ENCODE peak calls at places on chromosomes 12 and 14, in eight cellular contexts. W is tibial nerve, E is suprapubic skin, G is ovary, I is stomach, Y is GM12878, O is K562, D is A549. H is an unnamed sample.

GRCh38 chr12:13206560-13206897 is 10.0 kb downstream of the EMP1 start:
- DNase-seq in W (no peak), E (no peak), G (no peak), I (no peak), Y (no peak), O (no peak), D (no peak), H (no peak)

GRCh38 chr14:91067186-91067585 is 6.7 kb upstream of the RPS6KA5 start:
- DNase-seq in W (no peak), E (no peak), G (no peak), I (no peak), Y (no peak), O (no peak), D (no peak), H (no peak)

GRCh38 chr12:109612975-109613502 is 39.4 kb downstream of the MVK start:
- DNase-seq in W (no peak), E (no peak), G (no peak), I (no peak), Y (no peak), O (peak), D (peak), H (no peak)

GRCh38 chr12:30706476-30706875 is 10.8 kb upstream of the IPO8 start:
- DNase-seq in W (no peak), E (no peak), G (no peak), I (no peak), Y (no peak), O (no peak), D (no peak), H (no peak)

GRCh38 chr12:104604070-104604994 is 147.6 kb downstream of the CHST11 start:
- DNase-seq in W (peak), E (peak), G (peak), I (peak), Y (peak), O (peak), D (peak), H (peak)

GRCh38 chr12:132578118-132578517 is 32.3 kb downstream of the LRCOL1 start:
- DNase-seq in W (no peak), E (no peak), G (no peak), I (no peak), Y (no peak), O (no peak), D (no peak), H (no peak)

GRCh38 chr14:102055181-102055901 is 31.5 kb downstream of the HSP90AA1 start:
- DNase-seq in W (no peak), E (no peak), G (no peak), I (no peak), Y (no peak), O (no peak), D (no peak), H (no peak)

GRCh38 chr14:103541944-103542544 is 13.0 kb downstream of the TRMT61A start:
- DNase-seq in W (no peak), E (no peak), G (peak), I (no peak), Y (no peak), O (no peak), D (no peak), H (no peak)

GRCh38 chr14:77184396-77185092 is 2.9 kb downstream of the TMEM63C start:
- DNase-seq in W (no peak), E (peak), G (no peak), I (no peak), Y (no peak), O (no peak), D (no peak), H (no peak)

GRCh38 chr14:104746951-104747481 is 5.9 kb upstream of the SIVA1 start:
- DNase-seq in W (no peak), E (no peak), G (no peak), I (peak), Y (no peak), O (no peak), D (no peak), H (no peak)

GRCh38 chr14:73463411-73463810 is 5.1 kb upstream of the NUMB start:
- DNase-seq in W (peak), E (no peak), G (no peak), I (peak), Y (no peak), O (peak), D (peak), H (no peak)

GRCh38 chr14:51302319-51303030 is 62.4 kb downstream of the TMX1 start:
- DNase-seq in W (no peak), E (no peak), G (peak), I (no peak), Y (no peak), O (no peak), D (no peak), H (no peak)

GRCh38 chr14:68637106-68638021 is 155.5 kb downstream of the ZFP36L1 start:
- DNase-seq in W (no peak), E (peak), G (no peak), I (no peak), Y (no peak), O (no peak), D (no peak), H (no peak)

GRCh38 chr14:54310151-54310851 is 86.5 kb upstream of the CDKN3 start:
- DNase-seq in W (no peak), E (no peak), G (no peak), I (no peak), Y (no peak), O (no peak), D (no peak), H (no peak)

GRCh38 chr12:24293549-24293948 is 344.1 kb upstream of the SOX5 start:
- DNase-seq in W (no peak), E (no peak), G (no peak), I (no peak), Y (no peak), O (no peak), D (no peak), H (no peak)

GRCh38 chr14:77377502-77377844 is 294 bp downstream of the SAMD15 start:
- DNase-seq in W (no peak), E (no peak), G (no peak), I (no peak), Y (no peak), O (no peak), D (no peak), H (no peak)

GRCh38 chr12:84912191-84913142 is at the start of gene SLC6A15:
- DNase-seq in W (no peak), E (peak), G (peak), I (no peak), Y (no peak), O (no peak), D (peak), H (peak)

GRCh38 chr14:32073537-32074189 is 3.4 kb upstream of the ARHGAP5 start:
- DNase-seq in W (peak), E (no peak), G (no peak), I (peak), Y (peak), O (peak), D (peak), H (peak)

GRCh38 chr12:105031061-105031807 is 45.1 kb downstream of the NOPCHAP1 start:
- DNase-seq in W (no peak), E (no peak), G (no peak), I (no peak), Y (peak), O (no peak), D (no peak), H (no peak)

GRCh38 chr14:91396959-91397815 is 20.4 kb downstream of the CCDC88C start:
- DNase-seq in W (no peak), E (no peak), G (no peak), I (peak), Y (no peak), O (peak), D (no peak), H (no peak)

GRCh38 chr12:130202201-130202600 is 39.9 kb downstream of the FZD10 start:
- DNase-seq in W (no peak), E (no peak), G (no peak), I (no peak), Y (no peak), O (no peak), D (no peak), H (no peak)

GRCh38 chr14:106507354-106507753 is 981.0 kb downstream of the TMEM121 start:
- DNase-seq in W (no peak), E (no peak), G (no peak), I (no peak), Y (no peak), O (no peak), D (no peak), H (no peak)

GRCh38 chr12:72612171-72612570 is 340.0 kb downstream of the TRHDE start:
- DNase-seq in W (no peak), E (no peak), G (no peak), I (no peak), Y (no peak), O (no peak), D (no peak), H (no peak)

GRCh38 chr12:69880566-69880965 is 55.5 kb downstream of the MYRFL start:
- DNase-seq in W (no peak), E (no peak), G (no peak), I (no peak), Y (no peak), O (no peak), D (peak), H (no peak)

GRCh38 chr14:76282581-76282980 is 93.4 kb upstream of the ESRRB start:
- DNase-seq in W (no peak), E (peak), G (no peak), I (no peak), Y (no peak), O (no peak), D (no peak), H (no peak)

GRCh38 chr14:77659822-77660221 is 43.4 kb upstream of the SPTLC2 start:
- DNase-seq in W (no peak), E (no peak), G (no peak), I (no peak), Y (no peak), O (no peak), D (no peak), H (no peak)

GRCh38 chr12:9163392-9163791 is 44.8 kb downstream of the PZP start:
- DNase-seq in W (no peak), E (no peak), G (no peak), I (no peak), Y (no peak), O (no peak), D (no peak), H (no peak)

GRCh38 chr12:15899282-15899870 is 11.8 kb upstream of the DERA start:
- DNase-seq in W (no peak), E (no peak), G (no peak), I (no peak), Y (no peak), O (peak), D (peak), H (no peak)

DNA sequence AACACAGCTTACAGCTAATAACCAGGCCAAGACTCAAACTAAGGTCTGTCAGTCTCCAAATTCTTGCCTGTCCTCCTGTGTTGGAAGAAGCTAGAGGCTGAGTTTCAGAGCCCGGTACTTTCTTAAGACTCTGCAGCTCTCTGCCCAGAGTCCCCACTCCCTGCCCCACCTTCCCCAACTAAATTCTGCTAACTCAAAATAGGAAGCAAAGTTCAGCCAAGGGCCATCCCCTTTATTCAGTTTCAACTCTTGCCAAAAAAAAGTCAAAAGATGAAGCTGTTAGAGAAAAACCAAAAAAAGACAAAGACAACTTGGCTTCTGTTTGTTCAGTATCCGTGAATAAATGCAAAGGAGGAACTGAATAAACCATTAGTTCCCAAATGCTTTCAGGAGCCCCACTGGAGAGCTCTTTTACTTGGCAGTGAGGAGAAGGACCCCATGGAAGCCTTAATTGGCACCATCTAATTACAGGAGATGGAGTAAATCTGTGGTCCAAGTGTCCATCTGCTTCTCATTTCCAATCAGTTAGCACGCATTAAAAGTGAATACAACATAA is 155.4 kb upstream of the GZMB start:
- DNase-seq in W (no peak), E (no peak), G (no peak), I (no peak), Y (no peak), O (no peak), D (no peak), H (no peak)
- TF ChIP-seq EP300 in W (no peak), E (no peak), G (no peak), I (no peak), Y (no peak), O (no peak), D (no peak), H (no peak)

DNA sequence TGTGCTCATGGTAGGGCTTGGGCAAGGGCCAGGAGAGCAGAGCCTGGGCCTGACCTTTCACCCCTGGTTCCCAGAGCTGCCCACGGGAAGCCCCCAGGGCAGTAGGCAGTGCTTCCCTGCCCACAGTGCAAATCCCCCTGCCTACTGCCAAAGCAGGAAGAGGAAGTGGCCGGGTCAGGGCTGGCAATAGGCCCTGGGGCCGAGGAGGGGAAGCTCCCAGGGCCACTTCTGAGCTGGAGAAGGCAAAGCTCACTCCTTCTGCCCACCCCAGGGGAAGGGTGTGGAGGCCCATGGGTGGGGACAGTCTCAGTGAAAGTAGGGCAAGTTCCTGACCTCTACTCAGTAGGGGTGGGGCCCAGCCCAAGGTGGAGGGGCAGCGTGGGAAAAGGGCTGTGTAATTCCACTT is 5.4 kb upstream of the NR4A1 start:
- DNase-seq in W (no peak), E (no peak), G (peak), I (peak), Y (no peak), O (no peak), D (peak), H (no peak)
- TF ChIP-seq EP300 in W (peak), E (no peak), G (no peak), I (no peak), Y (no peak), O (no peak), D (no peak), H (no peak)

DNA sequence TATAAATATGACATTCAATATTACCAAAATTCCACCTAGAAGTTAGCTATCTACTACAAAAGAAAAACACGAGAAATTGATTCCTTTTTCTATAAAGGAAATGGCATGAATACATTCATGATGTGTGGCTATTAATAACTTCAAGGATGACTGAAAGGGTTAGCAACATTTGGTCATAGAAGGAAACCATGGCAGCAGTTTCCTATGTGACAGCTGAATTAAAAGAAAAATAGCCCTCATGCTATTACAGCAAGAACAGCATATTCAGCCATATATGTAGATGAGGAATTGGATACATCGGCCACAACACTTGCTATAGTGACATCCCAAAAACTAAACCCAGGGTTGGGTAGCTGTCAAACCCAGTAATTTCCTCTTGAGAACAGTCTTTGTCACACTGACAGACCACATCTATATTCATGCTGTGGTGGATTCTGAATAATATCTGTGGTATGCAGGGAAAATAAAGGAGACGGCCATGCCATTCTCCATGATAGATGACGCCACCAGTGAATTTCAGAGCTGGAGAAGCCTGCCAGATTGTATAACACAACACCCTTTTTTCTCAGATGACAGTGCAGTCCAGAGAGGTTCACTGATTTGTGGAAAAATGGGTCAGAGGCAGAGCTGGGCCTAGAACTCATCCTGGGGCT is 32.5 kb downstream of the EFCAB11 start:
- DNase-seq in W (no peak), E (no peak), G (no peak), I (no peak), Y (no peak), O (no peak), D (no peak), H (no peak)
- TF ChIP-seq EP300 in W (no peak), E (no peak), G (no peak), I (no peak), Y (no peak), O (no peak), D (no peak), H (peak)

GRCh38 chr12:6592087-6592486 is 15.1 kb downstream of the CHD4 start:
- DNase-seq in W (no peak), E (no peak), G (no peak), I (no peak), Y (no peak), O (no peak), D (no peak), H (no peak)
- TF ChIP-seq EP300 in W (no peak), E (no peak), G (no peak), I (no peak), Y (no peak), O (no peak), D (no peak), H (no peak)